ENCODE peak calls at places on chromosomes 6 and 20, in five cellular contexts. One of them, this sample, is unnamed.

GRCh38 chr6:26563488-26563887 is 25.3 kb downstream of the HMGN4 start:
- DNase-seq in naive thymus-derived CD8-positive, alpha-beta T cell: no peak
- DNase-seq in nephron progenitor cell: no peak
- DNase-seq in Karpas-422: no peak
- DNase-seq in GM06990: no peak
- DNase-seq in this sample: no peak

GRCh38 chr20:48538058-48538825 is 289.6 kb downstream of the PREX1 start:
- DNase-seq in Karpas-422: no peak
- DNase-seq in GM06990: no peak
- DNase-seq in nephron progenitor cell: no peak
- DNase-seq in naive thymus-derived CD8-positive, alpha-beta T cell: no peak
- DNase-seq in this sample: no peak

GRCh38 chr20:55333798-55334197 is 671.5 kb downstream of the CBLN4 start:
- DNase-seq in Karpas-422: no peak
- DNase-seq in GM06990: no peak
- DNase-seq in naive thymus-derived CD8-positive, alpha-beta T cell: no peak
- DNase-seq in nephron progenitor cell: no peak
- DNase-seq in this sample: no peak

GRCh38 chr20:57647933-57648785 is 27.9 kb upstream of the ZBP1 start:
- DNase-seq in naive thymus-derived CD8-positive, alpha-beta T cell: no peak
- DNase-seq in nephron progenitor cell: no peak
- DNase-seq in GM06990: no peak
- DNase-seq in Karpas-422: no peak
- DNase-seq in this sample: no peak

GRCh38 chr6:122610690-122611455 is 668 bp downstream of the PKIB start:
- DNase-seq in naive thymus-derived CD8-positive, alpha-beta T cell: peak
- DNase-seq in GM06990: peak
- DNase-seq in Karpas-422: no peak
- DNase-seq in nephron progenitor cell: peak
- DNase-seq in this sample: no peak

GRCh38 chr6:62042444-62042843 is 243.6 kb downstream of the KHDRBS2 start:
- DNase-seq in Karpas-422: peak
- DNase-seq in naive thymus-derived CD8-positive, alpha-beta T cell: no peak
- DNase-seq in GM06990: no peak
- DNase-seq in nephron progenitor cell: no peak
- DNase-seq in this sample: no peak

GRCh38 chr6:138647006-138647405 is 126.6 kb upstream of the CCDC28A start:
- DNase-seq in nephron progenitor cell: no peak
- DNase-seq in Karpas-422: no peak
- DNase-seq in naive thymus-derived CD8-positive, alpha-beta T cell: no peak
- DNase-seq in GM06990: no peak
- DNase-seq in this sample: no peak

GRCh38 chr6:124882580-124883393 is 79.5 kb upstream of the RNF217 start:
- DNase-seq in naive thymus-derived CD8-positive, alpha-beta T cell: no peak
- DNase-seq in GM06990: no peak
- DNase-seq in Karpas-422: no peak
- DNase-seq in nephron progenitor cell: no peak
- DNase-seq in this sample: no peak

GRCh38 chr6:121260651-121261102 is 73.6 kb downstream of the TBC1D32 start:
- DNase-seq in nephron progenitor cell: no peak
- DNase-seq in naive thymus-derived CD8-positive, alpha-beta T cell: no peak
- DNase-seq in Karpas-422: no peak
- DNase-seq in GM06990: no peak
- DNase-seq in this sample: no peak

GRCh38 chr6:32096394-32097258 is 12.5 kb downstream of the TNXB start:
- DNase-seq in GM06990: no peak
- DNase-seq in Karpas-422: no peak
- DNase-seq in naive thymus-derived CD8-positive, alpha-beta T cell: no peak
- DNase-seq in nephron progenitor cell: no peak
- DNase-seq in this sample: no peak

GRCh38 chr20:39269031-39269461 is 306.9 kb downstream of the DHX35 start:
- DNase-seq in nephron progenitor cell: peak
- DNase-seq in naive thymus-derived CD8-positive, alpha-beta T cell: no peak
- DNase-seq in GM06990: peak
- DNase-seq in Karpas-422: peak
- DNase-seq in this sample: peak

GRCh38 chr6:76351275-76351674 is 278.8 kb upstream of the IMPG1 start:
- DNase-seq in Karpas-422: peak
- DNase-seq in GM06990: no peak
- DNase-seq in naive thymus-derived CD8-positive, alpha-beta T cell: no peak
- DNase-seq in nephron progenitor cell: no peak
- DNase-seq in this sample: no peak

GRCh38 chr20:62120990-62121775 is 1.1 kb upstream of the LSM14B start:
- DNase-seq in Karpas-422: peak
- DNase-seq in GM06990: no peak
- DNase-seq in naive thymus-derived CD8-positive, alpha-beta T cell: no peak
- DNase-seq in nephron progenitor cell: no peak
- DNase-seq in this sample: no peak

GRCh38 chr6:14123331-14124105 is 5.9 kb downstream of the CD83 start:
- DNase-seq in Karpas-422: no peak
- DNase-seq in naive thymus-derived CD8-positive, alpha-beta T cell: no peak
- DNase-seq in GM06990: no peak
- DNase-seq in nephron progenitor cell: no peak
- DNase-seq in this sample: no peak

GRCh38 chr20:41095110-41095969 is 42.0 kb upstream of the PLCG1 start:
- DNase-seq in naive thymus-derived CD8-positive, alpha-beta T cell: peak
- DNase-seq in Karpas-422: peak
- DNase-seq in GM06990: no peak
- DNase-seq in nephron progenitor cell: peak
- DNase-seq in this sample: peak

GRCh38 chr6:26550250-26550993 is 12.3 kb downstream of the HMGN4 start:
- DNase-seq in Karpas-422: peak
- DNase-seq in nephron progenitor cell: peak
- DNase-seq in GM06990: peak
- DNase-seq in naive thymus-derived CD8-positive, alpha-beta T cell: peak
- DNase-seq in this sample: peak

GRCh38 chr6:153044295-153044694 is 41.8 kb upstream of the MTRF1L start:
- DNase-seq in nephron progenitor cell: no peak
- DNase-seq in naive thymus-derived CD8-positive, alpha-beta T cell: no peak
- DNase-seq in Karpas-422: no peak
- DNase-seq in GM06990: no peak
- DNase-seq in this sample: no peak

GRCh38 chr6:170031096-170031471 is 259.8 kb downstream of the DLL1 start:
- DNase-seq in nephron progenitor cell: no peak
- DNase-seq in GM06990: no peak
- DNase-seq in Karpas-422: no peak
- DNase-seq in naive thymus-derived CD8-positive, alpha-beta T cell: no peak
- DNase-seq in this sample: no peak

GRCh38 chr6:81638366-81638765 is 114.1 kb downstream of the TENT5A start:
- DNase-seq in naive thymus-derived CD8-positive, alpha-beta T cell: no peak
- DNase-seq in nephron progenitor cell: no peak
- DNase-seq in GM06990: no peak
- DNase-seq in Karpas-422: no peak
- DNase-seq in this sample: no peak

GRCh38 chr6:11264100-11264499 is 31.6 kb upstream of the NEDD9 start:
- DNase-seq in nephron progenitor cell: no peak
- DNase-seq in GM06990: no peak
- DNase-seq in naive thymus-derived CD8-positive, alpha-beta T cell: no peak
- DNase-seq in Karpas-422: peak
- DNase-seq in this sample: no peak

GRCh38 chr20:63782051-63782471 is 42.5 kb downstream of the SLC2A4RG start:
- DNase-seq in Karpas-422: peak
- DNase-seq in GM06990: peak
- DNase-seq in naive thymus-derived CD8-positive, alpha-beta T cell: peak
- DNase-seq in nephron progenitor cell: no peak
- DNase-seq in this sample: no peak

GRCh38 chr20:40802886-40803285 is 113.8 kb upstream of the MAFB start:
- DNase-seq in Karpas-422: no peak
- DNase-seq in naive thymus-derived CD8-positive, alpha-beta T cell: no peak
- DNase-seq in nephron progenitor cell: no peak
- DNase-seq in GM06990: no peak
- DNase-seq in this sample: no peak

GRCh38 chr6:87244380-87244779 is 78.0 kb upstream of the SMIM8 start:
- DNase-seq in GM06990: no peak
- DNase-seq in Karpas-422: no peak
- DNase-seq in nephron progenitor cell: no peak
- DNase-seq in naive thymus-derived CD8-positive, alpha-beta T cell: no peak
- DNase-seq in this sample: no peak

This sample was measured in T-helper 9 cell.